ENCODE peak calls at places on chromosome 16, in four cellular contexts. Y is neural progenitor cell, Z is NCI-H748 treated with DMSO at 0.1 percent for 48 hours, E is NCI-H1417 treated with DMSO at 0.1 percent for 48 hours. Q is an unnamed sample.

GRCh38 chr16:88616736-88617135 is 21.6 kb upstream of the IL17C start:
- DNase-seq in E (no peak), Y (no peak), Z (no peak), Q (no peak)

GRCh38 chr16:83906690-83907089 is 7.8 kb downstream of the MLYCD start:
- DNase-seq in Z (no peak), E (no peak), Y (no peak), Q (no peak)

GRCh38 chr16:4364196-4365013 is 7.2 kb upstream of the VASN start:
- DNase-seq in E (no peak), Y (no peak), Z (no peak), Q (no peak)

GRCh38 chr16:74868501-74868900 is 93.9 kb upstream of the FA2H start:
- DNase-seq in E (no peak), Y (peak; percentile 61), Z (no peak), Q (no peak)

GRCh38 chr16:86809458-86809955 is 231.2 kb downstream of the FOXL1 start:
- DNase-seq in Y (no peak), Z (no peak), E (no peak), Q (no peak)

GRCh38 chr16:67404740-67405226 is 11.5 kb upstream of the TPPP3 start:
- DNase-seq in E (no peak), Z (no peak), Y (no peak), Q (peak; percentile 58)

GRCh38 chr16:49478107-49478506 is 104.5 kb downstream of the C16orf78 start:
- DNase-seq in Y (no peak), E (no peak), Z (no peak), Q (no peak)

GRCh38 chr16:20175358-20175757 is 101.7 kb upstream of the GPR139 start:
- DNase-seq in E (no peak), Y (no peak), Z (no peak), Q (no peak)

GRCh38 chr16:83015871-83016270 is 389.1 kb downstream of the CDH13 start:
- DNase-seq in Y (no peak), E (no peak), Z (no peak), Q (no peak)

GRCh38 chr16:13542284-13542683 is 377.7 kb upstream of the ERCC4 start:
- DNase-seq in E (no peak), Z (no peak), Y (no peak), Q (no peak)

GRCh38 chr16:81645303-81645702 is 133.8 kb upstream of the PLCG2 start:
- DNase-seq in Y (peak; percentile 37), Z (peak; percentile 77), E (peak; percentile 53), Q (peak; percentile 85)

GRCh38 chr16:88381820-88382451 is 823 bp upstream of the ZNF469 start:
- DNase-seq in E (no peak), Y (no peak), Z (no peak), Q (no peak)

GRCh38 chr16:75021410-75021809 is 22.6 kb downstream of the ZNRF1 start:
- DNase-seq in E (no peak), Z (no peak), Y (no peak), Q (no peak)

GRCh38 chr16:29990883-29991570 is 4.4 kb downstream of the HIRIP3 start:
- DNase-seq in E (no peak), Z (no peak), Y (no peak), Q (no peak)

GRCh38 chr16:15440852-15441251 is 6.5 kb downstream of the BMERB1 start:
- DNase-seq in Y (no peak), Z (no peak), E (no peak), Q (no peak)

GRCh38 chr16:49930841-49931240 is 74.9 kb upstream of the ZNF423 start:
- DNase-seq in E (no peak), Y (no peak), Z (no peak), Q (no peak)

GRCh38 chr16:1670866-1671265 is 7.2 kb upstream of the JPT2 start:
- DNase-seq in Z (no peak), E (no peak), Y (no peak), Q (no peak)

GRCh38 chr16:15604460-15605390 is 38.2 kb downstream of the MARF1 start:
- DNase-seq in Z (no peak), Y (no peak), E (no peak), Q (no peak)

GRCh38 chr16:2981899-2982250 is 1.6 kb upstream of the PKMYT1 start:
- DNase-seq in E (no peak), Z (no peak), Y (peak; percentile 27), Q (no peak)

GRCh38 chr16:56424404-56424765 is 960 bp downstream of the AMFR start:
- DNase-seq in Z (no peak), E (no peak), Y (no peak), Q (no peak)

GRCh38 chr16:25855818-25856217 is 164.1 kb downstream of the HS3ST4 start:
- DNase-seq in E (no peak), Y (peak; percentile 42), Z (no peak), Q (no peak)

GRCh38 chr16:49650603-49651002 is 205.3 kb downstream of the ZNF423 start:
- DNase-seq in Z (no peak), Y (no peak), E (no peak), Q (no peak)

GRCh38 chr16:47885489-47885888 is 270.3 kb downstream of the ABCC12 start:
- DNase-seq in Y (no peak), E (no peak), Z (no peak), Q (no peak)

GRCh38 chr16:8519179-8519578 is 71.1 kb downstream of the TMEM114 start:
- DNase-seq in Y (no peak), Z (no peak), E (no peak), Q (peak; percentile 38)

GRCh38 chr16:20901068-20901440 is 483 bp downstream of the LYRM1 start:
- DNase-seq in Z (no peak), Y (no peak), E (no peak), Q (no peak)

GRCh38 chr16:79707867-79708266 is 107.3 kb upstream of the MAF start:
- DNase-seq in Y (no peak), E (no peak), Z (no peak), Q (no peak)

GRCh38 chr16:58125781-58126335 is 3.3 kb downstream of the CFAP20 start:
- DNase-seq in E (no peak), Z (no peak), Y (no peak), Q (no peak)

GRCh38 chr16:8885674-8886592 is 3.8 kb downstream of the LITAFD start:
- DNase-seq in Z (no peak), E (no peak), Y (peak; percentile 44), Q (peak; percentile 12)

GRCh38 chr16:56514845-56515244 is 5.0 kb downstream of the BBS2 start:
- DNase-seq in Z (no peak), Y (no peak), E (no peak), Q (no peak)

Q was measured in DMS153.